ENCODE peak calls at places on chromosomes 7 and 10, in eight cellular contexts. E is amygdala; H is bronchial epithelial cell; U is prostate gland; Y is KG1; N is CD8-positive, alpha-beta T cell; V is activated naive CD4-positive, alpha-beta T cell treated with Interleukin-2 at 50 U/mL for 16 hours; B is Right ventricle myocardium superior. C is an unnamed sample.

GRCh38 chr7:118352854-118353453 is 128.4 kb downstream of the ANKRD7 start:
- DNase-seq in Y (no peak), B (no peak), N (no peak), U (no peak), V (no peak), H (peak; percentile 49), E (no peak), C (peak; percentile 9)

GRCh38 chr7:47153076-47153475 is 428.8 kb downstream of the TNS3 start:
- DNase-seq in V (no peak), H (peak; percentile 57), B (no peak), E (no peak), N (no peak), U (peak; percentile 9), Y (no peak), C (peak; percentile 90)

GRCh38 chr7:38681882-38682281 is 50.7 kb upstream of the AMPH start:
- DNase-seq in V (no peak), Y (no peak), B (no peak), U (no peak), H (no peak), E (no peak), N (no peak), C (peak; percentile 89)

GRCh38 chr7:10116511-10116910 is 857.2 kb upstream of the PHF14 start:
- DNase-seq in B (no peak), Y (no peak), N (no peak), V (no peak), E (no peak), H (peak; percentile 0), U (no peak), C (no peak)

GRCh38 chr7:114885836-114886235 is 36.1 kb upstream of the MDFIC start:
- DNase-seq in U (no peak), E (no peak), V (no peak), H (peak; percentile 62), N (no peak), B (no peak), Y (no peak), C (no peak)

GRCh38 chr10:124745678-124746077 is 1.5 kb upstream of the FAM53B start:
- DNase-seq in E (no peak), V (no peak), Y (no peak), H (peak; percentile 92), B (no peak), N (no peak), U (peak; percentile 40), C (peak; percentile 49)

GRCh38 chr10:124087672-124088634 is 5.4 kb downstream of the CHST15 start:
- DNase-seq in Y (no peak), E (peak; percentile 44), H (peak; percentile 82), N (no peak), U (peak; percentile 49), B (no peak), V (no peak), C (no peak)

GRCh38 chr10:129742742-129743550 is 221.1 kb downstream of the EBF3 start:
- DNase-seq in H (no peak), N (no peak), V (no peak), U (no peak), B (peak; percentile 34), E (no peak), Y (no peak), C (no peak)

GRCh38 chr7:3695602-3696001 is 394.6 kb downstream of the SDK1 start:
- DNase-seq in B (no peak), U (no peak), E (no peak), V (no peak), Y (no peak), H (peak; percentile 2), N (no peak), C (peak; percentile 25)

GRCh38 chr7:156499247-156499881 is 141.2 kb upstream of the RNF32 start:
- DNase-seq in Y (no peak), U (no peak), V (no peak), B (no peak), N (no peak), H (no peak), E (no peak), C (no peak)

GRCh38 chr10:16599662-16600061 is 78.0 kb upstream of the C1QL3 start:
- DNase-seq in H (no peak), V (no peak), E (no peak), B (peak; percentile 57), Y (no peak), U (no peak), N (no peak), C (no peak)

GRCh38 chr10:103942866-103943265 is 24.1 kb upstream of the SLK start:
- DNase-seq in E (no peak), B (no peak), H (no peak), V (no peak), U (no peak), N (no peak), Y (no peak), C (no peak)

GRCh38 chr7:48144291-48144768 is 26.9 kb upstream of the ABCA13 start:
- DNase-seq in Y (no peak), H (no peak), U (no peak), N (no peak), E (no peak), V (no peak), B (no peak), C (no peak)

GRCh38 chr7:39164887-39165286 is 187.2 kb downstream of the POU6F2 start:
- DNase-seq in Y (no peak), E (no peak), U (no peak), V (no peak), H (no peak), B (no peak), N (no peak), C (no peak)

GRCh38 chr7:73974948-73975926 is 52.7 kb upstream of the ELN start:
- DNase-seq in H (no peak), N (no peak), E (no peak), U (no peak), B (no peak), Y (no peak), V (no peak), C (no peak)

GRCh38 chr7:138875794-138876193 is 77.8 kb upstream of the ATP6V0A4 start:
- DNase-seq in U (no peak), Y (no peak), H (peak; percentile 96), E (no peak), N (peak; percentile 75), B (no peak), V (peak; percentile 66), C (no peak)

GRCh38 chr10:77105756-77106155 is 531.9 kb downstream of the KCNMA1 start:
- DNase-seq in V (no peak), Y (no peak), N (no peak), E (no peak), B (no peak), U (no peak), H (no peak), C (peak; percentile 96)

C was measured in fibroblast of gingiva.